ENCODE peak calls at places on chromosomes 2 and 18, in four cellular contexts. I is fibroblast of mammary gland, X is IMR-90, O is nephron progenitor cell. R is an unnamed sample.

GRCh38 chr2:203894262-203894661 is 26.7 kb downstream of the CTLA4 start:
- DNase-seq in I (no peak), O (no peak), X (no peak), R (no peak)

GRCh38 chr2:83640506-83640905 is 818.6 kb downstream of the SUCLG1 start:
- DNase-seq in X (no peak), O (no peak), I (no peak), R (no peak)

GRCh38 chr2:144567745-144568144 is 47.8 kb upstream of the ZEB2 start:
- DNase-seq in O (no peak), X (no peak), I (no peak), R (no peak)

GRCh38 chr2:230335864-230336506 is 9.0 kb downstream of the SP140L start:
- DNase-seq in I (no peak), O (no peak), X (no peak), R (no peak)

GRCh38 chr2:219285894-219286425 is 6.8 kb downstream of the DNAJB2 start:
- DNase-seq in I (peak), X (peak), O (peak), R (no peak)

GRCh38 chr2:162509288-162509968 is 165.5 kb downstream of the GCA start:
- DNase-seq in O (no peak), I (no peak), X (no peak), R (no peak)

GRCh38 chr2:7692657-7693161 is 775.5 kb downstream of the RNF144A start:
- DNase-seq in O (no peak), I (peak), X (peak), R (peak)

GRCh38 chr2:74099835-74100234 is 47.9 kb downstream of the BOLA3 start:
- DNase-seq in O (no peak), I (no peak), X (no peak), R (no peak)

GRCh38 chr18:70377317-70377799 is 88.5 kb downstream of the SOCS6 start:
- DNase-seq in X (no peak), O (peak), I (peak), R (no peak)

GRCh38 chr2:238107525-238108422 is 7.6 kb downstream of the ESPNL start:
- DNase-seq in O (no peak), X (no peak), I (no peak), R (no peak)

GRCh38 chr2:241310917-241311566 is 4.4 kb downstream of the HDLBP start:
- DNase-seq in O (no peak), I (no peak), X (no peak), R (no peak)

GRCh38 chr2:74738586-74738985 is 84.5 kb downstream of the SEMA4F start:
- DNase-seq in X (no peak), O (no peak), I (no peak), R (no peak)

GRCh38 chr2:177296047-177296446 is 31.5 kb upstream of the NFE2L2 start:
- DNase-seq in I (peak), X (peak), O (no peak), R (peak)

GRCh38 chr18:73136134-73136533 is 268.3 kb upstream of the NETO1 start:
- DNase-seq in X (no peak), O (no peak), I (peak), R (peak)

GRCh38 chr18:8332286-8332685 is 277.0 kb upstream of the RAB12 start:
- DNase-seq in X (peak), O (no peak), I (no peak), R (no peak)

GRCh38 chr2:80499095-80499494 is 194.5 kb upstream of the LRRTM1 start:
- DNase-seq in I (peak), X (peak), O (peak), R (peak)

GRCh38 chr2:173130521-173131467 is 55.1 kb downstream of the MAP3K20 start:
- DNase-seq in O (no peak), X (no peak), I (no peak), R (no peak)

GRCh38 chr2:25972049-25972823 is 10.1 kb downstream of the KIF3C start:
- DNase-seq in X (peak), I (no peak), O (no peak), R (no peak)

GRCh38 chr2:71934320-71934593 is 213.4 kb downstream of the CYP26B1 start:
- DNase-seq in X (no peak), I (no peak), O (no peak), R (no peak)

GRCh38 chr2:11955883-11956282 is 209.5 kb downstream of the LPIN1 start:
- DNase-seq in I (no peak), X (no peak), O (no peak), R (no peak)

GRCh38 chr2:41414486-41415230 is 633.2 kb upstream of the PKDCC start:
- DNase-seq in X (no peak), O (peak), I (peak), R (no peak)

GRCh38 chr18:60686142-60686541 is 313.6 kb upstream of the MC4R start:
- DNase-seq in I (no peak), O (no peak), X (no peak), R (no peak)

GRCh38 chr2:161746891-161747535 is 122.8 kb downstream of the SLC4A10 start:
- DNase-seq in X (no peak), I (no peak), O (no peak), R (no peak)

GRCh38 chr18:33914399-33914798 is 310.3 kb downstream of the NOL4 start:
- DNase-seq in I (peak), X (no peak), O (no peak), R (no peak)

GRCh38 chr18:43271593-43272432 is 5.5 kb downstream of the SYT4 start:
- DNase-seq in O (peak), I (peak), X (peak), R (peak)

GRCh38 chr2:169928463-169928864 is 101.2 kb downstream of the UBR3 start:
- DNase-seq in X (peak), I (peak), O (no peak), R (peak)

GRCh38 chr18:37409870-37410269 is 155.7 kb downstream of the CELF4 start:
- DNase-seq in I (no peak), X (no peak), O (no peak), R (no peak)

GRCh38 chr2:162202203-162202602 is 41.0 kb downstream of the FAP start:
- DNase-seq in I (no peak), O (no peak), X (no peak), R (no peak)

GRCh38 chr2:41937464-41937861 is 110.4 kb upstream of the PKDCC start:
- DNase-seq in O (no peak), X (peak), I (peak), R (no peak)

GRCh38 chr2:138037090-138037489 is 72.8 kb downstream of the HNMT start:
- DNase-seq in O (no peak), X (no peak), I (no peak), R (no peak)

DNA sequence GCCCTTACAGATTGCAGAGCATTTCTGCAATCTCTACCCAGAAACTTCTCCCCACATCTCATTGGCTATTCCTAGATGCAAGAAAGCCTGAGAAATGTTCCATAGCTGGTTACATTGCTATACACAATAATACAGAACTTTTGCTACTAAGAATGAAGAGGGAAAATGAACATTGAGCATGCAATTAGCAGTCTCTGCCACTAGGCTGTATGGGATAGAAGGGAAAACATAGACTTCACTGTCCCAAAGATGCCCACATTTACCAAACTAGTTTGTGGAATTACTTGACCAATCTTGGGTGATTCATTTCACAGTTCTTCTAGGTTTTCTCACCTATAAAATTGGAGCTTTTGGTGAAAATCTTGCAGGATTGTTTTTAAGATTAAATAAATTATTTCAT is 265.7 kb upstream of the NT5C1B start:
- DNase-seq in O (no peak), X (peak), I (peak), R (peak)
- TF ChIP-seq CTCF in O (peak), X (peak), I (peak), R (peak)

GRCh38 chr2:21610304-21610703 is 486.5 kb downstream of the TDRD15 start:
- DNase-seq in X (no peak), O (no peak), I (no peak), R (no peak)

GRCh38 chr2:21602789-21603188 is 479.0 kb downstream of the TDRD15 start:
- DNase-seq in X (no peak), O (no peak), I (no peak), R (no peak)

GRCh38 chr2:21607568-21607967 is 483.8 kb downstream of the TDRD15 start:
- DNase-seq in O (no peak), I (no peak), X (no peak), R (no peak)
- TF ChIP-seq CTCF in O (no peak), I (no peak), X (no peak), R (no peak)

GRCh38 chr2:110820128-110820527 is 87.8 kb downstream of the ACOXL start:
- DNase-seq in X (no peak), O (no peak), I (no peak), R (no peak)

GRCh38 chr2:110815938-110816337 is 83.6 kb downstream of the ACOXL start:
- DNase-seq in O (no peak), I (no peak), X (no peak), R (no peak)

GRCh38 chr2:110819711-110820110 is 87.3 kb downstream of the ACOXL start:
- DNase-seq in X (no peak), O (no peak), I (no peak), R (no peak)

GRCh38 chr2:110816404-110817365 is 84.3 kb downstream of the ACOXL start:
- DNase-seq in O (no peak), X (peak), I (peak), R (no peak)

GRCh38 chr2:110818767-110819481 is 86.6 kb downstream of the ACOXL start:
- DNase-seq in X (no peak), I (no peak), O (no peak), R (no peak)
- TF ChIP-seq CTCF in X (no peak), I (no peak), O (peak), R (no peak)

GRCh38 chr2:146666336-146666735 is 1178.5 kb upstream of the ACVR2A start:
- DNase-seq in X (peak), I (peak), O (no peak), R (no peak)

GRCh38 chr2:146659976-146660375 is 1184.9 kb upstream of the ACVR2A start:
- DNase-seq in X (no peak), O (no peak), I (no peak), R (no peak)

GRCh38 chr2:146665801-146666200 is 1179.0 kb upstream of the ACVR2A start:
- DNase-seq in I (no peak), X (peak), O (no peak), R (no peak)

GRCh38 chr2:146661494-146662096 is 1183.2 kb upstream of the ACVR2A start:
- DNase-seq in I (peak), O (no peak), X (peak), R (peak)
- TF ChIP-seq CTCF in I (peak), O (peak), X (peak), R (peak)

GRCh38 chr2:9095690-9096089 is 92.2 kb upstream of the MBOAT2 start:
- DNase-seq in X (peak), O (peak), I (peak), R (no peak)
- TF ChIP-seq CTCF in X (peak), O (no peak), I (peak), R (no peak)

DNA sequence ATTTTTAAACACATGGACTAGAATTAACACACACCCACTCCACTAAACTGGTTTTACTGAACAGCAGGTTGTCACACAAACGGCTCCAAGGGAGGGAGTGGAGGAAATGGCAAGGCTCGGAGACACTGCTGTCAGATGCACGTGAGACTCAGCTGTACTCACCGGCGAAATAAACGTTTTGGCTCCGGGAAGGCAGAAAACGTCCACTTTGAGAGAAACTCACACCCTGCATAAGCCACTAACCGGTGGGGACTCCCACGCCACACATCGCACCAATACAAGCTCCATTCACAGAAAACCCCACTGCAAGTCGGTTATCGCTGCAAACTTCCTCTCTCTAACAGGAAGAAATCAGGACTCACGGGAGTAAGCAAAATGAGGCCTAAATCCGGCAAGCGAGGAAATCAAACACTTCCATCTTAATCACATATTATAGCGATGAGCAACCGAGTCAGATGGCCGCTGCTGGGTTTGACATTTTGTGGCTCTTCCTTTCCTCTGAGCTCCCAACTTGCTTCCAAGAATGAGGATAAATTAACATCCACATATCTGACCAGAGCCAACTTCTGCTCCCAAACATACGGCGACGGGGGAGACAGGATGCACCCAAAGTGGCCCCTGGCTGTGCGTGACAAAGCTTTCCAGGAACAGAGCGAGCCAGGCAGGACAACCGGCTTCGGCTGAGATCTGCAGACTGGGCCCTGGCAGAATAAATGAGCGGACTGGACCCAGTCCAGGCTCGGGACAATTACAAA is 63.5 kb downstream of the HDAC4 start:
- DNase-seq in O (no peak), I (no peak), X (no peak), R (no peak)
- TF ChIP-seq CTCF in O (no peak), I (no peak), X (no peak), R (no peak)

GRCh38 chr2:72952110-72952823 is 34.9 kb downstream of the EMX1 start:
- DNase-seq in O (no peak), X (no peak), I (no peak), R (no peak)
- TF ChIP-seq CTCF in O (no peak), X (peak), I (peak), R (peak)

GRCh38 chr2:128284841-128285240 is 33.8 kb downstream of the HS6ST1 start:
- DNase-seq in O (no peak), X (no peak), I (no peak), R (no peak)

GRCh38 chr2:128281852-128282245 is 36.8 kb downstream of the HS6ST1 start:
- DNase-seq in I (no peak), X (no peak), O (no peak), R (no peak)

GRCh38 chr2:128284037-128284441 is 34.6 kb downstream of the HS6ST1 start:
- DNase-seq in O (no peak), I (no peak), X (no peak), R (no peak)

GRCh38 chr2:128282246-128282975 is 36.3 kb downstream of the HS6ST1 start:
- DNase-seq in O (no peak), I (no peak), X (no peak), R (no peak)

DNA sequence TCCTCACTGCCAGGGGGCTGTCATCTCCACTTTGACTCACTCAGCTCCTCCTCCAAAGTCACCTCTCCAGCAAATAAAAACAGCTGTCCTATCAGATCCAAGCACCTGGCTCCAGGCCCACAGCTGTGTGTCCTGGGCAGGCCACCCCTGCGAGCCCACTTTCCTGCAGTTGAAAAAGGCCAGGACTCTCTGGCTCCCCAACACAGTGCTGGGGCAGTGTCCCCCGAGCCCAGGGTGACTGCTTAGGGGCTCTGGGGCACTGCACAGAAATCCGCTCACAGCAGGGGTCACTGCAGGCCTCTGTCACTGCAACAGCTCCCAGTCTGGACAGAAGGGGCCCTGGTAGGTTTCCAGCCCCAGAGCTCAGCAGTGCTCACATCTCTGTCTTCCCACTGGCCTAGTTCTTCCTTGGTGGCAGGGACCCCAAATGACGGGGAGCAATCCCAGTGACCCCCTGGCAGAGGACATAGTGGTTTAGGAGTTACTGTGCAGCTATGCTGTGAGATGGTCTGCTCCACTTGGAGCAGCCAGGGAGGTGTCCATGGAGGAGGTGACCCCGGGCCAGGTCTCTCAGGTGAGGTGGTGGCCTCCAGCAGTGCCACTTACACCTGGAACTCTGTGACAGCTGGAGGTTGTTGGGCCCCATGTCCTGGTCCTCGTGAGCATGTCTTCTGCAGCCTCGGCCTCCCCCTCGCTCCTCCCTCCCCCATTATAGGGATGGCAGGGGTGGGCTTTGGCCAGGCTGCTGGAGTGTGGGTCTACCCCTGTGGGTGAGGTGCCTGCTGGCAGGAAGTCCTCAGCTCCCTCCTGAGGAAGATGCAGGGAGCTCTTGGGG is 35.5 kb downstream of the HS6ST1 start:
- DNase-seq in O (no peak), I (no peak), X (no peak), R (no peak)
- TF ChIP-seq CTCF in O (no peak), I (no peak), X (no peak), R (peak)

GRCh38 chr2:236566596-236566995 is 3.0 kb upstream of the ACKR3 start:
- DNase-seq in X (no peak), I (no peak), O (no peak), R (no peak)

GRCh38 chr2:236568922-236569592 is 568 bp upstream of the ACKR3 start:
- DNase-seq in O (no peak), I (no peak), X (no peak), R (no peak)

GRCh38 chr2:236570081-236570979 is 705 bp downstream of the ACKR3 start:
- DNase-seq in O (no peak), I (no peak), X (no peak), R (no peak)

GRCh38 chr2:236569593-236569973 is at the start of gene ACKR3:
- DNase-seq in O (peak), I (peak), X (peak), R (peak)

GRCh38 chr2:236568068-236568921 is 1.3 kb upstream of the ACKR3 start:
- DNase-seq in O (peak), I (no peak), X (no peak), R (no peak)
- TF ChIP-seq CTCF in O (no peak), I (no peak), X (no peak), R (no peak)

GRCh38 chr18:51516478-51517038 is 319.1 kb upstream of the MEX3C start:
- DNase-seq in I (no peak), O (no peak), X (no peak), R (no peak)
- TF ChIP-seq CTCF in I (no peak), O (no peak), X (no peak), R (no peak)

R was measured in HFFc6.